ENCODE peak calls at places on chromosomes 4 and X, in seven cellular contexts. One of them, this sample, is unnamed. For H3K9me3, the result is how much of the 10 kb centered on the place peaks cover.

GRCh38 chr4:3207531-3208037 is 41.4 kb upstream of the MSANTD1 start:
- DNase-seq in WERI-Rb-1: no peak
- DNase-seq in HCT116: no peak
- DNase-seq in stomach: no peak
- DNase-seq in testis: no peak
- DNase-seq in colonic mucosa: no peak
- DNase-seq in cardiac muscle cell: no peak
- DNase-seq in this sample: no peak

GRCh38 chr4:26320159-26320452 is 708 bp upstream of the RBPJ start:
- DNase-seq in WERI-Rb-1: no peak
- DNase-seq in testis: no peak
- DNase-seq in colonic mucosa: no peak
- DNase-seq in cardiac muscle cell: no peak
- DNase-seq in stomach: no peak
- DNase-seq in HCT116: no peak
- DNase-seq in this sample: peak

GRCh38 chrX:13747836-13748235 is 13.3 kb downstream of the OFD1 start:
- DNase-seq in WERI-Rb-1: peak
- DNase-seq in cardiac muscle cell: peak
- DNase-seq in stomach: peak
- DNase-seq in testis: peak
- DNase-seq in HCT116: peak
- DNase-seq in colonic mucosa: peak
- DNase-seq in this sample: peak

GRCh38 chr4:153471691-153472080 is 5.5 kb downstream of the TMEM131L start:
- DNase-seq in HCT116: no peak
- DNase-seq in cardiac muscle cell: no peak
- DNase-seq in WERI-Rb-1: no peak
- DNase-seq in testis: no peak
- DNase-seq in colonic mucosa: no peak
- DNase-seq in stomach: no peak
- DNase-seq in this sample: no peak

GRCh38 chr4:110106946-110107325 is 91.5 kb downstream of the ELOVL6 start:
- DNase-seq in WERI-Rb-1: no peak
- DNase-seq in cardiac muscle cell: no peak
- DNase-seq in HCT116: no peak
- DNase-seq in testis: no peak
- DNase-seq in stomach: no peak
- DNase-seq in colonic mucosa: no peak
- DNase-seq in this sample: no peak

GRCh38 chr4:23163649-23164436 is 471.1 kb downstream of the GBA3 start:
- DNase-seq in WERI-Rb-1: no peak
- DNase-seq in testis: no peak
- DNase-seq in colonic mucosa: no peak
- DNase-seq in cardiac muscle cell: no peak
- DNase-seq in stomach: no peak
- DNase-seq in HCT116: no peak
- DNase-seq in this sample: no peak

GRCh38 chrX:13369541-13370140 is 49.8 kb upstream of the ATXN3L start:
- DNase-seq in cardiac muscle cell: no peak
- DNase-seq in WERI-Rb-1: no peak
- DNase-seq in HCT116: no peak
- DNase-seq in testis: no peak
- DNase-seq in colonic mucosa: no peak
- DNase-seq in stomach: no peak
- DNase-seq in this sample: no peak

GRCh38 chrX:124984140-124984813 is 335.4 kb upstream of the TEX13C start:
- DNase-seq in WERI-Rb-1: no peak
- DNase-seq in HCT116: no peak
- DNase-seq in stomach: no peak
- DNase-seq in testis: no peak
- DNase-seq in colonic mucosa: no peak
- DNase-seq in cardiac muscle cell: no peak
- DNase-seq in this sample: no peak

GRCh38 chr4:184274288-184274951 is 56.7 kb upstream of the ENPP6 start:
- DNase-seq in stomach: no peak
- DNase-seq in testis: peak
- DNase-seq in colonic mucosa: no peak
- DNase-seq in HCT116: no peak
- DNase-seq in WERI-Rb-1: peak
- DNase-seq in cardiac muscle cell: peak
- DNase-seq in this sample: no peak

GRCh38 chr4:159946983-159947645 is 844.2 kb downstream of the RAPGEF2 start:
- DNase-seq in WERI-Rb-1: no peak
- DNase-seq in colonic mucosa: no peak
- DNase-seq in cardiac muscle cell: peak
- DNase-seq in stomach: no peak
- DNase-seq in HCT116: peak
- DNase-seq in testis: no peak
- DNase-seq in this sample: peak

GRCh38 chr4:184748251-184748652 is 14.4 kb upstream of the CENPU start:
- DNase-seq in testis: no peak
- DNase-seq in stomach: peak
- DNase-seq in colonic mucosa: peak
- DNase-seq in WERI-Rb-1: no peak
- DNase-seq in cardiac muscle cell: no peak
- DNase-seq in HCT116: no peak
- DNase-seq in this sample: no peak

GRCh38 chrX:11531226-11531625 is 134.5 kb downstream of the ARHGAP6 start:
- DNase-seq in WERI-Rb-1: no peak
- DNase-seq in HCT116: no peak
- DNase-seq in cardiac muscle cell: no peak
- DNase-seq in colonic mucosa: no peak
- DNase-seq in testis: no peak
- DNase-seq in stomach: no peak
- DNase-seq in this sample: peak

GRCh38 chr4:21879187-21879586 is 69.4 kb downstream of the KCNIP4 start:
- DNase-seq in WERI-Rb-1: peak
- DNase-seq in colonic mucosa: no peak
- DNase-seq in cardiac muscle cell: no peak
- DNase-seq in testis: no peak
- DNase-seq in stomach: no peak
- DNase-seq in HCT116: no peak
- DNase-seq in this sample: peak

GRCh38 chr4:17324431-17324830 is 187.5 kb downstream of the QDPR start:
- DNase-seq in WERI-Rb-1: peak
- DNase-seq in cardiac muscle cell: peak
- DNase-seq in stomach: no peak
- DNase-seq in colonic mucosa: peak
- DNase-seq in HCT116: peak
- DNase-seq in testis: peak
- DNase-seq in this sample: no peak

GRCh38 chr4:107468812-107469211 is 251.2 kb downstream of the PAPSS1 start:
- DNase-seq in HCT116: no peak
- DNase-seq in stomach: no peak
- DNase-seq in colonic mucosa: no peak
- DNase-seq in cardiac muscle cell: peak
- DNase-seq in WERI-Rb-1: no peak
- DNase-seq in testis: no peak
- DNase-seq in this sample: no peak

GRCh38 chr4:70297581-70297980 is 37.2 kb upstream of the CABS1 start:
- DNase-seq in testis: no peak
- DNase-seq in colonic mucosa: no peak
- DNase-seq in stomach: no peak
- DNase-seq in HCT116: no peak
- DNase-seq in cardiac muscle cell: no peak
- DNase-seq in WERI-Rb-1: no peak
- DNase-seq in this sample: no peak

GRCh38 chr4:83174844-83175414 is 60.4 kb upstream of the PLAC8 start:
- DNase-seq in HCT116: no peak
- DNase-seq in WERI-Rb-1: no peak
- DNase-seq in stomach: no peak
- DNase-seq in colonic mucosa: no peak
- DNase-seq in testis: no peak
- DNase-seq in cardiac muscle cell: no peak
- DNase-seq in this sample: no peak

GRCh38 chr4:121977251-121978168 is 25.6 kb upstream of the TRPC3 start:
- DNase-seq in testis: no peak
- DNase-seq in cardiac muscle cell: peak
- DNase-seq in HCT116: no peak
- DNase-seq in stomach: no peak
- DNase-seq in colonic mucosa: no peak
- DNase-seq in WERI-Rb-1: no peak
- DNase-seq in this sample: peak

GRCh38 chr4:153465922-153466636 is at the start of gene TMEM131L:
- DNase-seq in WERI-Rb-1: peak
- DNase-seq in HCT116: peak
- DNase-seq in cardiac muscle cell: peak
- DNase-seq in stomach: peak
- DNase-seq in colonic mucosa: peak
- DNase-seq in testis: peak
- DNase-seq in this sample: peak

DNA sequence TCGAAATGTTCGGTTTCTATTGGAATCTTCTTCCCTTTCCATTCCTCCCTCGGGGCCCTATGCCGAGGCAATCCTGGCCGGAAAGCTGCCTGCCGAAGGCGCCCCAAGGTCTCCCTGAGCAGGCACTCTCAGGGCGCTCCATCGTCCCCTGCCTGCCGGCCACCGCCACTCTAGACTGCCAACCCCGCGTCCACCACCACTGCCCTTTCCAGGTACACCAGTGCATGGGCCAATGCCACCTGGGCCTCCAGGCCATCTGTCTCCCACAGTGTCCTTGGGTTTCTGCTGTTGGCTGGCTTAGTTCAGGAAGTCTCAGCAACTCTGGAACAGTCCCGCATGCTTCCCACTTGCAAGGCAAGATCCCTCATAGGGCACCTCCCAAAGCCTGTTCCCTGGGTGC is 14.6 kb downstream of the CTAG1A start:
- DNase-seq in HCT116: no peak
- DNase-seq in stomach: no peak
- DNase-seq in WERI-Rb-1: peak
- DNase-seq in colonic mucosa: no peak
- DNase-seq in testis: no peak
- DNase-seq in cardiac muscle cell: no peak
- DNase-seq in this sample: peak
- H3K9me3 ChIP-seq in HCT116: under half
- H3K9me3 ChIP-seq in stomach: under half
- H3K9me3 ChIP-seq in WERI-Rb-1: under half
- H3K9me3 ChIP-seq in colonic mucosa: under half
- H3K9me3 ChIP-seq in testis: under half
- H3K9me3 ChIP-seq in cardiac muscle cell: under half
- H3K9me3 ChIP-seq in this sample: under half

DNA sequence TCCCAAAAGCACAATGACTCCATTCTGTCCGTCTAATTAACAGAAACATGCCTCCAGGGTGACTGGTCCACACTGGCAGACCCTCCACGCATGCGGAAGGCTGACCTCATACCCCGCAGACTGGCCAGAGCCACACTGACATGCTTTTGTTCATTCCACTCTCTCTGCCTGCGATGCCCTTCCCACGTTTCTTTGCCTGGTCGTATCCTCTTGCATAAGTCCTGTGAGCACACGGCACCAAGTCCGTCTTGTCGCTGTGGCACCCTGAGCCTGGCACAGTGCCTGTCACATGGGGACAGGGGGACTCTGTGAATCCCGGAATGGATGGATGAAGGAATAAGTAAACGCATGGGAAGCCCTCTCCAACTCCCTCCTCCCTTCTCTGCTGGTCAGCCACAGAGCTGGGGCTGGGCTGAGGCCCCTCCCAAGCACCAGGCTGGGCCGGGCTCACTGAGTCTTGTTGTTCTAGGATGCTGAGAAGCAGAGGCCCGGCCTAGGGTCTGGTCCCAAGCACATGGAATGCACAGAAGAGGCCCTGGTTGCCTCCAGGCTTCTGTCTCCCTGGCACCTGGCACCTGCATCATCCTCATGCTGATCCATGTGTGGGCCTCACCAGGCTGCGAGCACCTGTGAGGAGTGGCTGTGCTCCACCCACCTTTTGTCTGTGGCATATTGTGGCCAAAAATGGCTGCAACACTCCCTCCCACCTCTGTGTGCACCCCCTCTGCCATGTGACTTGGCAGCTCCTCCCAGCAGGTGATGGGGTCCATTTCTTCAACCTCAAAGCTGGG is 38.9 kb upstream of the C4orf50 start:
- DNase-seq in stomach: no peak
- DNase-seq in WERI-Rb-1: no peak
- DNase-seq in HCT116: no peak
- DNase-seq in cardiac muscle cell: no peak
- DNase-seq in colonic mucosa: no peak
- DNase-seq in testis: no peak
- DNase-seq in this sample: no peak
- H3K9me3 ChIP-seq in stomach: half or more
- H3K9me3 ChIP-seq in WERI-Rb-1: under half
- H3K9me3 ChIP-seq in HCT116: under half
- H3K9me3 ChIP-seq in cardiac muscle cell: under half
- H3K9me3 ChIP-seq in colonic mucosa: under half
- H3K9me3 ChIP-seq in testis: under half
- H3K9me3 ChIP-seq in this sample: under half

GRCh38 chrX:145631461-145631951 is 186.1 kb upstream of the SLITRK2 start:
- DNase-seq in HCT116: no peak
- DNase-seq in WERI-Rb-1: no peak
- DNase-seq in cardiac muscle cell: no peak
- DNase-seq in colonic mucosa: no peak
- DNase-seq in stomach: no peak
- DNase-seq in testis: peak
- DNase-seq in this sample: no peak

GRCh38 chrX:145630806-145631435 is 186.7 kb upstream of the SLITRK2 start:
- DNase-seq in testis: peak
- DNase-seq in WERI-Rb-1: no peak
- DNase-seq in colonic mucosa: no peak
- DNase-seq in HCT116: no peak
- DNase-seq in cardiac muscle cell: no peak
- DNase-seq in stomach: no peak
- DNase-seq in this sample: no peak

GRCh38 chrX:145630081-145630480 is 187.5 kb upstream of the SLITRK2 start:
- DNase-seq in colonic mucosa: no peak
- DNase-seq in cardiac muscle cell: no peak
- DNase-seq in WERI-Rb-1: no peak
- DNase-seq in HCT116: no peak
- DNase-seq in testis: no peak
- DNase-seq in stomach: no peak
- DNase-seq in this sample: no peak
- H3K9me3 ChIP-seq in colonic mucosa: under half
- H3K9me3 ChIP-seq in cardiac muscle cell: under half
- H3K9me3 ChIP-seq in WERI-Rb-1: under half
- H3K9me3 ChIP-seq in HCT116: under half
- H3K9me3 ChIP-seq in testis: under half
- H3K9me3 ChIP-seq in stomach: under half
- H3K9me3 ChIP-seq in this sample: under half

GRCh38 chrX:55521687-55522086 is 32.0 kb upstream of the USP51 start:
- DNase-seq in cardiac muscle cell: no peak
- DNase-seq in stomach: peak
- DNase-seq in testis: no peak
- DNase-seq in WERI-Rb-1: no peak
- DNase-seq in colonic mucosa: no peak
- DNase-seq in HCT116: no peak
- DNase-seq in this sample: no peak

GRCh38 chrX:55522577-55523254 is 33.1 kb upstream of the USP51 start:
- DNase-seq in HCT116: no peak
- DNase-seq in WERI-Rb-1: no peak
- DNase-seq in testis: no peak
- DNase-seq in colonic mucosa: no peak
- DNase-seq in cardiac muscle cell: no peak
- DNase-seq in stomach: no peak
- DNase-seq in this sample: no peak

DNA sequence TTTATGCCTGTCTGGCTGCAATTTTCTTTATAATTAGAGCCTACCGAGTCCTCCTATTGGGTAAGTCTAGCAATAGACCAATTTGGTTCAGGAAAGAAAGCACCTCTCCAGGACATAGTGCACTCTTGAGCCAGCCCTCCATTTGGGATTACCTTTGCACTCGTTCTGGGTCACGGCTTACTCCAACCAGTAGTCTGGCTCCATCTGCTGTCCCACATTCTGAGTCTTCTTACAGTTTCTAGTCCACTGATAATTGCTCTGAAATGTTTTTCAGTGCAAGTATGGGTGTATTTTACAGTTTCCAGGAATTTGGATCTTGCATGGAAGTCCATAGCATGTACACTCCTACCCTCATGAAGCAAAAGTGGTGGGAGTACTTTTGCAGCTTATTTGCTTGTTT is 34.8 kb upstream of the USP51 start:
- DNase-seq in colonic mucosa: no peak
- DNase-seq in HCT116: no peak
- DNase-seq in WERI-Rb-1: peak
- DNase-seq in testis: peak
- DNase-seq in stomach: no peak
- DNase-seq in cardiac muscle cell: peak
- DNase-seq in this sample: no peak
- H3K9me3 ChIP-seq in colonic mucosa: under half
- H3K9me3 ChIP-seq in HCT116: under half
- H3K9me3 ChIP-seq in WERI-Rb-1: under half
- H3K9me3 ChIP-seq in testis: under half
- H3K9me3 ChIP-seq in stomach: under half
- H3K9me3 ChIP-seq in cardiac muscle cell: under half
- H3K9me3 ChIP-seq in this sample: under half